ENCODE peak calls at places on chromosomes 1 and 21, in four cellular contexts. R is A549, N is IMR-90, Q is HepG2. O is an unnamed sample.

GRCh38 chr1:91004145-91004544 is 17.7 kb downstream of the ZNF644 start:
- DNase-seq in R (no peak), N (no peak), Q (no peak), O (no peak)

GRCh38 chr1:90761781-90762589 is 44.9 kb upstream of the BARHL2 start:
- DNase-seq in R (no peak), N (no peak), Q (no peak), O (no peak)

GRCh38 chr1:25577151-25577920 is 33.9 kb downstream of the LDLRAP1 start:
- DNase-seq in R (no peak), N (no peak), Q (no peak), O (no peak)

GRCh38 chr21:42302292-42302650 is 12.9 kb downstream of the TFF3 start:
- DNase-seq in R (no peak), N (no peak), Q (no peak), O (no peak)

GRCh38 chr1:15326691-15327530 is 79.9 kb downstream of the FHAD1 start:
- DNase-seq in R (no peak), N (no peak), Q (no peak), O (no peak)

GRCh38 chr1:172673761-172674160 is 14.9 kb downstream of the FASLG start:
- DNase-seq in R (no peak), N (peak), Q (no peak), O (no peak)

GRCh38 chr1:203607169-203607873 is 19.3 kb upstream of the ATP2B4 start:
- DNase-seq in R (peak), N (peak), Q (no peak), O (peak)

GRCh38 chr1:29629401-29629800 is 393.1 kb downstream of the PTPRU start:
- DNase-seq in R (no peak), N (no peak), Q (no peak), O (no peak)

GRCh38 chr1:222894331-222894730 is 79.5 kb downstream of the DISP1 start:
- DNase-seq in R (no peak), N (no peak), Q (peak), O (no peak)

GRCh38 chr1:78292361-78292760 is 198.4 kb upstream of the PTGFR start:
- DNase-seq in R (no peak), N (peak), Q (no peak), O (no peak)

GRCh38 chr1:46489638-46490602 is at the start of gene DMBX1:
- DNase-seq in R (peak), N (no peak), Q (no peak), O (peak)

GRCh38 chr1:170664828-170665617 is 1.1 kb downstream of the PRRX1 start:
- DNase-seq in R (peak), N (peak), Q (no peak), O (no peak)

GRCh38 chr1:37498872-37499617 is 15.5 kb downstream of the MEAF6 start:
- DNase-seq in R (peak), N (peak), Q (no peak), O (peak)

GRCh38 chr1:17929224-17929623 is 174.1 kb downstream of the ACTL8 start:
- DNase-seq in R (no peak), N (no peak), Q (no peak), O (no peak)
- TF ChIP-seq MAZ in R (no peak), N (no peak), Q (no peak), O (no peak)

GRCh38 chr21:35427320-35428040 is 378.4 kb upstream of the RUNX1 start:
- DNase-seq in R (no peak), N (no peak), Q (no peak), O (no peak)
- TF ChIP-seq MAZ in R (no peak), N (no peak), Q (no peak), O (no peak)

DNA sequence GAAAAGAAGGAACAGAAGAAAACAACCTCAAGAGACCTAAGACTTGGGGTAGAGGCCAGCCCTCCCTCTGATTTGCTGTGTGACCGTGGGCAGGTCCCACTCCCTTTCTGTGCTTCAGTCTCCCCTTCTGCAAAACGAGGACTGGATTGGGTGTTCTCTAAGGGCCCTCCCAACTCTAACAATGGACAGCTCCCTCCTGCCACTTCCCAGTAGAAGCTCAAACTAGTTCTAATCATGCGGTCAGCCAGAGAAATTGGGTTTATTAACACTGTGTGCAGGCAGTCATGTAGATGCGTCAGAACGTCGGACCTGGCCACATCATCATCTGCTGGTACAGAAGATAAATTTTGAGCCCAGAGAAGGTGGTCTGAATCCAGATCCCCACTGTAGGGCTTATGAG is 1.6 kb upstream of the PADI4 start:
- DNase-seq in R (no peak), N (no peak), Q (no peak), O (no peak)
- TF ChIP-seq MAZ in R (no peak), N (no peak), Q (no peak), O (no peak)

GRCh38 chr1:231170875-231171274 is 9.0 kb downstream of the TRIM67 start:
- DNase-seq in R (peak), N (no peak), Q (peak), O (no peak)
- TF ChIP-seq MAZ in R (no peak), N (no peak), Q (no peak), O (no peak)

DNA sequence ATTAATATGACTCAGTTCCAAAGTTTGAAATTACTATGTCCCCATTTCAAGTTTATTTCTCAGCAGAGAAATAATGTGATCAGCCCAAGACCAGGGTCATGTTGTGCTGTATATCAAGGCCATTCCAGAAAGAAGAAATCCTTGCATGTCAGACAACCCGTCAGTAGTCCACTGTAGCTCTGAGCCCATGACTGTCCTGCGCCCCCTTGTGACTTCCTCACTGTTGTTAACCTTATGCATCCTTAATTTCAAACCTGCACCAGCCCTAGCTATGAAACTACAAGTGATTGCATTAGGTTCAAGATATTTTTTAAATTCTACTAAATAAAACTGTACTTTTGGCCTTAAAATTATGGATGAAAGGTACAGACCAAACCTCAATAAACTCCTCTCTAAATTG is 133.0 kb downstream of the LRRC7 start:
- DNase-seq in R (peak), N (peak), Q (peak), O (no peak)
- TF ChIP-seq MAZ in R (no peak), N (no peak), Q (no peak), O (no peak)

GRCh38 chr21:46553993-46554392 is 50.9 kb downstream of the S100B start:
- DNase-seq in R (no peak), N (no peak), Q (no peak), O (no peak)
- TF ChIP-seq MAZ in R (no peak), N (no peak), Q (no peak), O (no peak)

DNA sequence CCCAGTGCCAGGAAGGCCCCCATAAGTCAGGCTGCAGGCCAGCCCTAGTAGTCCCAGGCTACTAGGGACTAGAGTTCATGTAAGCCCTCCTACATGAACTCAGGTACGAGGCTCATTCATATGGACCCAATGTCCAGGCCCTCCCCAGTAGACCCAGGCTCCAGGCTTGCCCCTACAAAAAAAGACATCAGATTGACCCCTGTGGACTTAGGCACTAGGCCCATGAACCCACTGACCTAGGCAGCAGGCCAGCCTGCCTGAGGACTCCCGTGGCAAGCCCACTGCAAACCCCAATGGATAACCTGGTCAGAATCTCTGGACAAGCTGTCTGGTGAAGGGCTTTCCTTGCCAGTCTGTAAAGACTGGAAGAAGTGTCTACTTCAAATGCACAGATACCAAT is 51.2 kb downstream of the TNNI3K start:
- DNase-seq in R (no peak), N (no peak), Q (no peak), O (no peak)
- TF ChIP-seq MAZ in R (no peak), N (no peak), Q (no peak), O (no peak)

GRCh38 chr1:19140465-19140864 is 69.6 kb downstream of the UBR4 start:
- DNase-seq in R (no peak), N (no peak), Q (no peak), O (no peak)
- TF ChIP-seq MAZ in R (no peak), N (no peak), Q (no peak), O (no peak)

GRCh38 chr21:36860736-36861594 is 105.5 kb downstream of the HLCS start:
- DNase-seq in R (peak), N (peak), Q (peak), O (peak)

GRCh38 chr21:36856643-36857042 is 109.8 kb downstream of the HLCS start:
- DNase-seq in R (no peak), N (no peak), Q (no peak), O (no peak)

GRCh38 chr21:36859744-36860501 is 106.5 kb downstream of the HLCS start:
- DNase-seq in R (peak), N (peak), Q (peak), O (peak)

GRCh38 chr21:36861595-36861883 is 104.9 kb downstream of the HLCS start:
- DNase-seq in R (no peak), N (peak), Q (no peak), O (no peak)

GRCh38 chr21:36858320-36858957 is 108.0 kb downstream of the HLCS start:
- DNase-seq in R (peak), N (peak), Q (peak), O (no peak)
- TF ChIP-seq MAZ in R (no peak), N (no peak), Q (no peak), O (no peak)

GRCh38 chr1:17080085-17080759 is 26.4 kb upstream of the SDHB start:
- DNase-seq in R (no peak), N (no peak), Q (no peak), O (no peak)

GRCh38 chr1:17080881-17081280 is 27.0 kb upstream of the SDHB start:
- DNase-seq in R (no peak), N (no peak), Q (no peak), O (no peak)

GRCh38 chr1:17079140-17079868 is 25.5 kb upstream of the SDHB start:
- DNase-seq in R (no peak), N (no peak), Q (no peak), O (no peak)

GRCh38 chr1:17071794-17072193 is 18.0 kb upstream of the SDHB start:
- DNase-seq in R (no peak), N (no peak), Q (no peak), O (no peak)

DNA sequence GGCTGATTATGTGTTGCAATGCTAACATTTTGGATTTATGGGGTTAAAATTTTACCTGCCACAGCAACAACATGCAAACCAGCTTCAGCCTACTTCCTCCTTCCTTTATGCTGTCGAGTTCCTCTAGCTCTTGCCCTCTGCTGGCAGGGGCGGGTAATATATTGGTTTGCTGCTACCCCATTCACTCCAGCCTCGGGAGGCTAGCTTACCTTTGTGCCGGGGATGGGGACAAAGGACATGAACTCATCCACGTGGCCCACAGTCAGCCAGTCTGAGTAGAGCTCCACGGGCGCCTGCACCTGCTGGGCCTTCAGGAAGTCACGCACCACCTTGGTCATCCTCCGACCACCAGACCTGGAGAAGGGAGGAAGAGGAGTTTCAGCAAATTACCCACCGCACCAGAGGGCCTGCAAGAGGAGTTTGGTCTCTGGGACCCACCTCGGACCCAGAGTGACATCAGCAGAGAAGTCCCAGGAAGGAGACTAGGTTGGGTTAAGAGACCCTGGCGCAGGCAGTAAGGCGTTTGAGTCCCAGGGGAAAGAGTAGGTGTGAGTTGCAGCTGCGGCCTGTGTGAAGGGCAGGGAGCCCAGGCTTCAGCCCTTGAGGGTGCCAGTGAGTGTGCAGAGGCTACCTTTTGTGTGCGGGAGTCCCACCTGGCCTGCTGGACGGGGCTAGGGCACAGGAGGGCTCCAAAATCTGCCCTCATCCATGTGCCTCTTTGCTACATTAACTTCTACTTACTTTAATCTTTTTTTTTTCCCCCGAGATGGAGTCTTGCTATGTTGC is 21.8 kb upstream of the SDHB start:
- DNase-seq in R (peak), N (no peak), Q (peak), O (peak)
- TF ChIP-seq MAZ in R (no peak), N (no peak), Q (no peak), O (no peak)